ENCODE peak calls at places on chromosomes 16 and 17, in nine cellular contexts. W, L, S, C, G, Q, Y, D and H are unnamed samples.

GRCh38 chr17:78241277-78242023 is 10.0 kb downstream of the TMEM235 start:
- DNase-seq in S (no peak), L (peak; percentile 94), Q (no peak), C (no peak), Y (no peak), W (peak; percentile 93), D (peak; percentile 96), G (no peak), H (no peak)

GRCh38 chr17:73163043-73163442 is 1.8 kb upstream of the SSTR2 start:
- DNase-seq in S (no peak), W (no peak), Q (no peak), Y (no peak), G (no peak), L (no peak), C (no peak), D (no peak), H (no peak)

GRCh38 chr17:74380086-74380958 is 13.0 kb downstream of the GPR142 start:
- DNase-seq in L (no peak), S (no peak), W (peak; percentile 44), Q (no peak), G (no peak), D (no peak), C (peak; percentile 68), Y (no peak), H (peak; percentile 70)

GRCh38 chr17:29726721-29727252 is 104.1 kb upstream of the CORO6 start:
- DNase-seq in S (no peak), Y (no peak), L (peak; percentile 74), W (peak; percentile 43), Q (no peak), D (no peak), C (no peak), G (no peak), H (no peak)

GRCh38 chr17:81110488-81111040 is 54.7 kb upstream of the PVALEF start:
- DNase-seq in S (no peak), L (no peak), C (no peak), D (no peak), W (no peak), G (no peak), Y (no peak), Q (no peak), H (no peak)

GRCh38 chr17:33811006-33811760 is 443.9 kb upstream of the CCL2 start:
- DNase-seq in W (no peak), L (no peak), Q (no peak), G (no peak), S (no peak), D (no peak), Y (no peak), C (no peak), H (no peak)

GRCh38 chr17:39073916-39074315 is 77.5 kb downstream of the PLXDC1 start:
- DNase-seq in Q (no peak), C (no peak), G (no peak), Y (no peak), L (no peak), S (no peak), W (no peak), D (no peak), H (no peak)

GRCh38 chr16:63789603-63790002 is 1332.3 kb downstream of the CDH11 start:
- DNase-seq in D (no peak), Q (no peak), C (no peak), L (no peak), G (no peak), Y (no peak), S (no peak), W (peak; percentile 11), H (no peak)

GRCh38 chr17:21218831-21219380 is 4.9 kb upstream of the TMEM11 start:
- DNase-seq in D (no peak), Q (no peak), L (no peak), G (no peak), S (no peak), W (no peak), C (no peak), Y (no peak), H (no peak)
- TF ChIP-seq POLR2A in D (no peak), Q (no peak), L (no peak), G (no peak), S (no peak), W (no peak), C (no peak), Y (no peak), H (no peak)

GRCh38 chr17:59327891-59328290 is 3.6 kb upstream of the YPEL2 start:
- DNase-seq in Q (no peak), D (no peak), Y (no peak), C (no peak), S (no peak), G (no peak), L (no peak), W (peak; percentile 32), H (no peak)
- H3K27ac ChIP-seq in Q (no peak overlapping the region), D (no peak overlapping the region), Y (no peak overlapping the region), C (peak overlapping the region; percentile 98), S (no peak overlapping the region), G (no peak overlapping the region), L (no peak overlapping the region), W (peak overlapping the region; percentile 87), H (peak overlapping the region; percentile 26)

GRCh38 chr16:27321013-27321960 is 7.5 kb downstream of the IL4R start:
- DNase-seq in S (no peak), Q (peak; percentile 37), W (no peak), L (no peak), G (peak; percentile 57), C (no peak), D (no peak), Y (peak; percentile 1), H (no peak)
- TF ChIP-seq EP300 in S (no peak), Q (no peak), W (no peak), L (no peak), G (no peak), C (no peak), D (no peak), Y (no peak), H (no peak)

GRCh38 chr16:49855280-49855821 is 561 bp downstream of the ZNF423 start:
- DNase-seq in D (no peak), S (peak; percentile 70), Q (peak; percentile 91), G (peak; percentile 94), W (peak; percentile 69), L (peak; percentile 64), C (peak; percentile 93), Y (peak; percentile 91), H (peak; percentile 88)
- TF ChIP-seq POLR2A in D (no peak), S (peak; percentile 83), Q (no peak), G (peak; percentile 21), W (no peak), L (no peak), C (peak; percentile 82), Y (peak; percentile 76), H (no peak)

GRCh38 chr16:56234737-56235136 is 43.4 kb downstream of the GNAO1 start:
- DNase-seq in G (no peak), C (no peak), Y (no peak), W (no peak), S (no peak), Q (no peak), L (no peak), D (no peak), H (no peak)
- H3K27ac ChIP-seq in G (no peak overlapping the region), C (no peak overlapping the region), Y (no peak overlapping the region), W (no peak overlapping the region), S (no peak overlapping the region), Q (no peak overlapping the region), L (no peak overlapping the region), D (no peak overlapping the region), H (no peak overlapping the region)

GRCh38 chr16:84024854-84025253 is 17.7 kb downstream of the SLC38A8 start:
- DNase-seq in G (no peak), Q (no peak), D (no peak), L (no peak), Y (no peak), W (peak; percentile 35), C (no peak), S (no peak), H (no peak)

GRCh38 chr16:84018710-84019109 is 23.9 kb downstream of the SLC38A8 start:
- DNase-seq in G (no peak), C (no peak), S (no peak), W (no peak), L (no peak), Y (no peak), D (no peak), Q (no peak), H (no peak)

GRCh38 chr16:84021488-84021887 is 21.1 kb downstream of the SLC38A8 start:
- DNase-seq in C (no peak), Y (no peak), S (no peak), W (no peak), G (no peak), Q (no peak), D (no peak), L (no peak), H (no peak)

GRCh38 chr16:84020353-84020752 is 22.2 kb downstream of the SLC38A8 start:
- DNase-seq in Y (no peak), Q (no peak), L (no peak), W (no peak), S (no peak), D (no peak), C (no peak), G (no peak), H (no peak)

DNA sequence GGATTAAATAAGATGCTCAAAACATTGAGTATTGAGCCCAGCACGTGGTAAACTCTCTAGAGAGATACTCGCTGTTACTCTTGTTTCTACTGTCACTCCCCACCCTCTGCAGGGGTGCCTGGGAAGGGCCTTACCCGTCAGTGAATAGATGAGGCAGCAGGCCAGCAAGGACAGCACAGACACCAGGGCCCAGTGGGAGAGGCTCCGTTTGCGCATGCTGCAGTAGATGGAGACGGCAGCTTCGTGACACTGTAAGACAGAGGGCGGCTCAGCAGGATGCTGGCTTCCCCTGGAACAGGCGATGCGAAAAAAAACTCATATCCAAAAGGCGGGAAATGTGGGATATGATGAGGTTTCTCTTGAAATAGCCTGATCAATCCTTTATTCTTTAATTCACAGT is 20.0 kb downstream of the SLC38A8 start:
- DNase-seq in D (no peak), Y (no peak), L (no peak), S (no peak), C (no peak), G (no peak), W (no peak), Q (no peak), H (no peak)
- TF ChIP-seq EP300 in D (no peak), Y (no peak), L (no peak), S (no peak), C (no peak), G (no peak), W (no peak), Q (no peak), H (no peak)

DNA sequence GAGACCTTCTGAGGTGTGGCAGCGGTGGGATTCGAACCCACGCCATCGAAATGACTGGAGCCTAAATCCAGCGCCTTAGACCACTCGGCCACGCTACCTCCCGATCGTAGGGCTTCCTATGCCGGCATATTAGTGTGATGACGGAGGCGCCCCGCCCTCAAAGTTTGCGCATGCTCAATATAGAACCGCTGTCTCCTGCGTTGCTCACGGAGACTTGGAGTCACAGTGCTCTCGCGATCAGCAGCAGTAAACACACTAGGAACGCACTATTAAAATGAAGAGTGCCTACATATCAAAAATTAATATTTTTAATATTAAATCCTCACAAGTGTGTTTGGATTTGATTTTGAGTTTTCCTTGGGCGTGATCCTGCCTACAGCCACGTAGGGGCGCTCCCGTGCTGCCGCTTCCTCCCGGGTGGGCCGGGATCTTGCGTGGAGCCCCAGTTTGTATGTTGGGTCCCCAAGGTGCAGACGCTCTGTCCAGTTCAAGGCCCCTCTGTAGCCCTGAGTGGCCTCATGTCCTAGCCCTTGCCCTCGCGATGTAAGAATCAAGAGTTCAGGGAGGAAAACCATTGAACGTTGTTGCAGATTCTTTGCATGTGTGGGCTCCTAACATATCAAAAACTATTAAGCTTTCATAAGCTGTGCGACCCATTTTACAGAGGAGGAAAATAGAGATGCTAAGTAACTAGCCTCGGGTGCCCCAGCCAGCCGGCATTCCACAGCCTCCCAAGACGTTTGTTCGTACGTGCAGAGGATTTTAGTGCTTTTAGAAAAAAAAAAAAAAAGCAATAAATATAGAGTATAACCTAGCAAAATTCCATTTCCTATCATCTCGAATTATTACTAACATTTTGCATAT is 10.2 kb upstream of the EEF2K start:
- DNase-seq in S (peak; percentile 91), D (peak; percentile 92), Y (peak; percentile 96), C (peak; percentile 94), W (peak; percentile 90), Q (peak; percentile 97), G (peak; percentile 95), L (peak; percentile 81), H (peak; percentile 94)
- TF ChIP-seq POLR2A in S (peak; percentile 52), D (peak; percentile 86), Y (peak; percentile 43), C (peak; percentile 43), W (peak; percentile 13), Q (no peak), G (no peak), L (peak; percentile 61), H (no peak)